ENCODE peak calls at places on chromosomes 13 and 19, in six cellular contexts. Q is psoas muscle, U is endothelial cell, P is stromal cell of bone marrow, K is NCI-H2081, V is RPMI8226. E is an unnamed sample.

GRCh38 chr13:102517959-102518358 is 78.8 kb upstream of the TPP2 start:
- DNase-seq in P (no peak), U (no peak), V (no peak), Q (no peak), K (no peak), E (no peak)

GRCh38 chr19:1141944-1142343 is 32.1 kb downstream of the SBNO2 start:
- DNase-seq in K (no peak), U (no peak), V (no peak), Q (no peak), P (no peak), E (no peak)

GRCh38 chr13:114120486-114121430 is 11.7 kb downstream of the RASA3 start:
- DNase-seq in P (no peak), K (no peak), V (no peak), Q (no peak), U (no peak), E (no peak)

GRCh38 chr19:43574424-43575155 is 737 bp downstream of the XRCC1 start:
- DNase-seq in V (no peak), U (no peak), Q (no peak), K (peak), P (no peak), E (no peak)

GRCh38 chr19:33888665-33889064 is 92.0 kb downstream of the KCTD15 start:
- DNase-seq in V (no peak), U (no peak), K (no peak), Q (no peak), P (no peak), E (no peak)

GRCh38 chr19:1619703-1620102 is 14.4 kb upstream of the UQCR11 start:
- DNase-seq in U (no peak), V (no peak), K (no peak), Q (no peak), P (no peak), E (no peak)

GRCh38 chr13:34561033-34561432 is 381.0 kb upstream of the NBEA start:
- DNase-seq in Q (no peak), V (no peak), K (no peak), U (no peak), P (no peak), E (no peak)

GRCh38 chr19:35718345-35719041 is 690 bp downstream of the KMT2B start:
- DNase-seq in P (no peak), K (peak), V (peak), Q (peak), U (peak), E (peak)

GRCh38 chr19:8393871-8394250 is 3.7 kb downstream of the RAB11B start:
- DNase-seq in Q (peak), P (no peak), K (no peak), U (no peak), V (no peak), E (no peak)

GRCh38 chr19:32336259-32337111 is 8.9 kb upstream of the ZNF507 start:
- DNase-seq in P (no peak), U (no peak), Q (no peak), V (no peak), K (no peak), E (no peak)

GRCh38 chr19:1748115-1748702 is 5.1 kb upstream of the ONECUT3 start:
- DNase-seq in P (no peak), K (no peak), Q (peak), U (no peak), V (peak), E (no peak)